ENCODE peak calls at places on chromosomes 6 and 20, in five cellular contexts. D is aorta, O is prostate gland, W is heart left ventricle, I is ovary. E is an unnamed sample.

GRCh38 chr6:2633763-2634150 is 117.0 kb downstream of the MYLK4 start:
- DNase-seq in W (no peak), D (no peak), O (no peak), I (no peak), E (no peak)

GRCh38 chr6:11208267-11208666 is 24.2 kb downstream of the NEDD9 start:
- DNase-seq in W (no peak), D (no peak), I (no peak), O (no peak), E (no peak)

GRCh38 chr6:57040011-57040410 is 6.5 kb upstream of the KIAA1586 start:
- DNase-seq in W (no peak), O (no peak), I (no peak), D (no peak), E (no peak)

GRCh38 chr6:34491091-34491430 is 25.2 kb downstream of the PACSIN1 start:
- DNase-seq in D (peak; percentile 44), W (no peak), I (peak; percentile 58), O (no peak), E (peak; percentile 25)

GRCh38 chr6:167130712-167131684 is 8.1 kb downstream of the CCR6 start:
- DNase-seq in I (no peak), O (no peak), W (no peak), D (peak; percentile 61), E (no peak)

GRCh38 chr6:135990437-135990836 is 138.9 kb downstream of the PDE7B start:
- DNase-seq in I (no peak), D (no peak), W (no peak), O (no peak), E (no peak)

GRCh38 chr20:3775457-3775856 is 5.8 kb downstream of the SPEF1 start:
- DNase-seq in D (no peak), W (no peak), I (no peak), O (no peak), E (no peak)

GRCh38 chr20:35307666-35308653 is 15.7 kb upstream of the FAM83C start:
- DNase-seq in D (peak; percentile 93), O (peak; percentile 92), I (no peak), W (peak; percentile 68), E (peak; percentile 92)

GRCh38 chr6:89932245-89932802 is 38.1 kb downstream of the GJA10 start:
- DNase-seq in D (no peak), O (no peak), W (no peak), I (no peak), E (no peak)

GRCh38 chr6:158061361-158061708 is 79.7 kb downstream of the SYNJ2 start:
- DNase-seq in D (peak; percentile 74), W (no peak), O (no peak), I (peak; percentile 37), E (no peak)

GRCh38 chr6:24357336-24358218 is at the start of gene DCDC2:
- DNase-seq in W (no peak), I (peak; percentile 40), O (peak; percentile 77), D (peak; percentile 79), E (no peak)

GRCh38 chr20:57698191-57698866 is 11.5 kb downstream of the PMEPA1 start:
- DNase-seq in O (no peak), W (no peak), I (no peak), D (no peak), E (no peak)

GRCh38 chr6:100657678-100658330 is 193.1 kb upstream of the SIM1 start:
- DNase-seq in I (no peak), O (no peak), D (no peak), W (no peak), E (no peak)

GRCh38 chr6:16904957-16905356 is 143.7 kb upstream of the ATXN1 start:
- DNase-seq in D (no peak), W (no peak), I (no peak), O (no peak), E (no peak)

GRCh38 chr6:142300302-142300701 is 1.5 kb upstream of the ADGRG6 start:
- DNase-seq in D (no peak), O (no peak), W (no peak), I (no peak), E (no peak)

GRCh38 chr6:142301421-142302391 is at the start of gene ADGRG6:
- DNase-seq in W (peak; percentile 19), O (peak; percentile 39), I (no peak), D (peak; percentile 77), E (peak; percentile 67)

GRCh38 chr6:142302427-142303190 is 802 bp downstream of the ADGRG6 start:
- DNase-seq in O (peak; percentile 51), D (no peak), I (no peak), W (no peak), E (no peak)

GRCh38 chr6:142303191-142303564 is 1.4 kb downstream of the ADGRG6 start:
- DNase-seq in W (no peak), D (no peak), O (no peak), I (no peak), E (no peak)

GRCh38 chr6:142300758-142301251 is 1.0 kb upstream of the ADGRG6 start:
- DNase-seq in D (no peak), I (no peak), W (no peak), O (peak; percentile 29), E (no peak)
- H3K27ac ChIP-seq in D (no peak overlapping the region), I (no peak overlapping the region), W (no peak overlapping the region), O (peak overlapping the region; percentile 64), E (no peak overlapping the region)

DNA sequence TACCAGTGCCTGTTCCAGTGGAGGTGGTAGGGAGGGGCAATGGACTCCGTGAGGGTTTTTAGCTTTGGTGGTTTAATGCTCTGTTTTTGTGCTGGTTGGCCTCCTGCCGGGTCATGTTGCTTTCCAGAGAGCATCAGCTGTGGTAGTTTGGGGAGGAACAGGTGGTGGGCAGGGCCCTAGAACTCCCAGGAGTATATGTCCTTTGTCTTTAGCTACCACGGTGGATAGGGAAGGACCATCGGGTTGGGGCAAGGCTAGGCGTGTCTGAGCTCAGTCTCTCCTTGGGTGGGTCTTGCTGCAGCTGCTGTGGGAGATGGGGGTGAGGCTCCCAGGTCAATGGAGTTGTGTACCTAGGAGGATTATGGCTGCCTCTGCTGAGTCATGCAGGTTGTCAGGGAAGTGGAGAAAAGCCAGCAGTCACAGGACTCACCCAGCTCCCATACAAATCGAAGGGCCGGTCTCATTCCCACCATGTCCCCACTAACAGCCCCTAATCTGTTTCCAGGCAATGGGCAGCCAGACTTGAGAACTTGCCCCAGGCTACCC is 39.0 kb downstream of the MRAP2 start:
- DNase-seq in I (no peak), D (no peak), W (no peak), O (no peak), E (no peak)
- H3K27ac ChIP-seq in I (no peak overlapping the region), D (no peak overlapping the region), W (no peak overlapping the region), O (no peak overlapping the region), E (no peak overlapping the region)

DNA sequence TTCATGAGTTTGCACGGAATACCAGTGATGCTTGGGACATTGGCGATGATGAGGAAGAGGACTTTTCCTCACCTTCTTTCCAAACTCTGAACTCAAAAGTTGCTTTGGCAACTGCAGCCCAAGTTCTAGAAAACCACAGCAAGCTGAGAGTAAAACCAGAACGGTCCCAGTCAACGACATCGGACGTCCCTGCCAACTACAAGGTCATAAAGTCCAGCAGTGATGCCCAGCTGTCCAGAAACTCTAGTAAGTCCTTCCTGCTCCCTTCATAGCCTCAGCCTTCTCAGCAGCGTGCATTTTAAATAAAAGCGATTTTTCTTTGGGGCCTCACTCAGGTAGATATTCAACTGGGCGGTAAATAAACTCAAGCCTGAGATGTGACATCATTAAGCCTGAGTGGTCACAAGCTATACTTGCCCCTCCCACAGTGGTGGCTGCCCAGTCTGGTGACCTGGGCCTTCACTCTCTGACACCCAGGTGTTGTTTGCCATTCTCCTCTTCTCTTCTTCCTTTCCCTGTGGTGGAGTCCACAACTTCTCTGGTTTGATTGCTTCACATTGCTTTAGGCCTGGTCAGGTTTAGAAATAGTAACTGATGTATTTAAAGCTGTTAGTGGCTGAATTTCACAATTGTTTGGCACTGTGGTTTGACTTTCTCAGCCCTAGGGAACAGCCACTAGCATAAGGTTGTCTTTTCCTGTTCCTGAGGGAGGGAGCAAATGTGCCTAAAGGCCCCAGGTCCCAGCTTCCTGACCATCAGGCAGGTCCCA is 21.6 kb upstream of the TMEM217 start:
- DNase-seq in D (no peak), O (no peak), W (no peak), I (no peak), E (peak; percentile 29)
- H3K27ac ChIP-seq in D (peak overlapping the region; percentile 20), O (no peak overlapping the region), W (peak overlapping the region; percentile 51), I (no peak overlapping the region), E (peak overlapping the region; percentile 78)

GRCh38 chr6:20976391-20976790 is 442.1 kb downstream of the CDKAL1 start:
- DNase-seq in D (no peak), I (no peak), W (no peak), O (no peak), E (no peak)

GRCh38 chr6:20978176-20978614 is 443.9 kb downstream of the CDKAL1 start:
- DNase-seq in O (no peak), I (no peak), D (no peak), W (no peak), E (no peak)
- H3K27ac ChIP-seq in O (no peak overlapping the region), I (no peak overlapping the region), D (no peak overlapping the region), W (no peak overlapping the region), E (no peak overlapping the region)

GRCh38 chr6:168746643-168747042 is 305.7 kb downstream of the SMOC2 start:
- DNase-seq in O (no peak), I (no peak), W (no peak), D (no peak), E (no peak)
- H3K27ac ChIP-seq in O (no peak overlapping the region), I (no peak overlapping the region), W (no peak overlapping the region), D (no peak overlapping the region), E (no peak overlapping the region)

GRCh38 chr6:122651031-122651430 is 40.8 kb downstream of the PKIB start:
- DNase-seq in W (no peak), D (no peak), O (no peak), I (no peak), E (no peak)
- H3K27ac ChIP-seq in W (no peak overlapping the region), D (no peak overlapping the region), O (no peak overlapping the region), I (no peak overlapping the region), E (no peak overlapping the region)

GRCh38 chr6:125732398-125732797 is 17.0 kb upstream of the HEY2 start:
- DNase-seq in I (no peak), D (no peak), O (no peak), W (no peak), E (no peak)

GRCh38 chr6:125733516-125734300 is 15.7 kb upstream of the HEY2 start:
- DNase-seq in D (no peak), W (no peak), I (no peak), O (no peak), E (no peak)

GRCh38 chr6:125728739-125729138 is 20.7 kb upstream of the HEY2 start:
- DNase-seq in D (no peak), I (no peak), O (no peak), W (no peak), E (no peak)

DNA sequence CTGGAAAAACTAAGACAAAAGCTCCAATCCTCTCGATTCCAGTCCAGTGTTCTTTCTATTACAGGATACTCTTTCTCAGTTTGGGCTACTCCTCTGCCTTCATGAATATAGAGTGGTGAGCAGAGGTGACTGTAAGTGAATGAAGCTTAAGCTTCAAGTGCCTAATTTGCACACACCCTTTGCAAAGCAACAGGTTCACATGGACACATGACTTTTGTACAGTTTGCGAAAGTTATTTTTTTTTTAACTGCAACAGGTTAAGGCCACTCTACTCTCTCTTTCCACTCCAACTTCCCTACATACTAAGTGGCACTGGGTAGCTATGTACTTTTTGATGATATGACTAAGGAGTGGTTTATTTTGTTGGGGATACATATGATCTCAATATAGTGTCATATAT is 19.4 kb upstream of the HEY2 start:
- DNase-seq in D (no peak), W (no peak), I (no peak), O (no peak), E (no peak)
- H3K27ac ChIP-seq in D (no peak overlapping the region), W (no peak overlapping the region), I (no peak overlapping the region), O (no peak overlapping the region), E (peak overlapping the region; percentile 52)

DNA sequence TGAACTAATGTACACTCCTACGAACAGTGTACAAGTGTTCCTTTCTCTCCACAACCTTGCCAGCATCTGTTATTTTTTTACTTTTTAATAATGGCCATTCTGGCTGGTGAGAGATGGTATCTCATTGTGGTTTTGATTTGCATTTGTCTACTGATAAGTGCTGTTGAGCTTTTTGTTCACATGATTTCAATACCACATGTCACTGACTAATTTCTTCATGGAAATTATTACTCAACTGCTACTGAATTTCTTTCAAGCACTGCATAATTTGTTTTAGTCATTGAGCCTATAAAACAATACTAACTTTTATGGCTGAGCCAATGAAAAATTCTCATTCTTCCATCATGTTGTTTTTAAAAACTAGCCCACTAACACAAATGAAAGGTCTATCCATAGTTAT is 115.4 kb downstream of the FRK start:
- DNase-seq in I (no peak), O (no peak), W (no peak), D (no peak), E (no peak)
- H3K27ac ChIP-seq in I (no peak overlapping the region), O (no peak overlapping the region), W (no peak overlapping the region), D (no peak overlapping the region), E (no peak overlapping the region)

E was measured in tibial artery.